ENCODE peak calls at places on chromosomes 7 and 10, in seven cellular contexts. C is heart left ventricle, L is right lobe of liver, J is breast epithelium, E is spleen, U is tibial nerve, G is endothelial cell of umbilical vein. S is an unnamed sample.

GRCh38 chr10:13891542-13892431 is 305.0 kb downstream of the PRPF18 start:
- DNase-seq in C (peak; percentile 35), L (no peak), J (no peak), E (no peak), U (no peak), G (peak; percentile 43), S (no peak)

GRCh38 chr10:74969530-74969929 is 141.9 kb upstream of the SAMD8 start:
- DNase-seq in C (no peak), L (no peak), J (no peak), E (no peak), U (no peak), G (no peak), S (no peak)

GRCh38 chr7:84801396-84801795 is 385.5 kb downstream of the SEMA3D start:
- DNase-seq in C (no peak), L (no peak), J (no peak), E (no peak), U (no peak), G (peak; percentile 75), S (no peak)

GRCh38 chr7:40058636-40059035 is 75.8 kb downstream of the MPLKIP start:
- DNase-seq in C (no peak), L (no peak), J (no peak), E (no peak), U (no peak), G (no peak), S (no peak)

GRCh38 chr10:133230023-133230319 is at the start of gene UTF1:
- DNase-seq in C (no peak), L (no peak), J (no peak), E (no peak), U (no peak), G (no peak), S (no peak)

GRCh38 chr7:150716368-150716767 is at the start of gene GIMAP1:
- DNase-seq in C (peak; percentile 57), L (no peak), J (no peak), E (peak; percentile 84), U (no peak), G (peak; percentile 88), S (no peak)

GRCh38 chr10:89236221-89236620 is 15.4 kb downstream of the LIPA start:
- DNase-seq in C (no peak), L (no peak), J (no peak), E (no peak), U (no peak), G (no peak), S (no peak)

GRCh38 chr7:70392282-70392681 is 739.7 kb upstream of the GALNT17 start:
- DNase-seq in C (no peak), L (no peak), J (no peak), E (no peak), U (no peak), G (no peak), S (no peak)

GRCh38 chr10:129863231-129863663 is 100.8 kb downstream of the EBF3 start:
- DNase-seq in C (no peak), L (no peak), J (no peak), E (no peak), U (no peak), G (no peak), S (no peak)

GRCh38 chr10:73898730-73899400 is 12.1 kb upstream of the PLAU start:
- DNase-seq in C (no peak), L (no peak), J (no peak), E (no peak), U (no peak), G (no peak), S (no peak)
- H3K27ac ChIP-seq in C (no peak overlapping the region), L (no peak overlapping the region), J (peak overlapping the region; percentile 6), E (no peak overlapping the region), U (no peak overlapping the region), G (peak overlapping the region; percentile 79), S (no peak overlapping the region)

GRCh38 chr7:28955723-28956607 is 2.2 kb downstream of the TRIL start:
- DNase-seq in C (peak; percentile 89), L (peak; percentile 84), J (peak; percentile 92), E (peak; percentile 90), U (peak; percentile 35), G (peak; percentile 57), S (peak; percentile 91)
- TF ChIP-seq POLR2A in C (no peak), L (no peak), J (no peak), E (no peak), U (no peak), G (no peak), S (peak; percentile 11)

GRCh38 chr10:3098689-3099088 is 31.3 kb downstream of the PFKP start:
- DNase-seq in C (no peak), L (no peak), J (no peak), E (no peak), U (no peak), G (no peak), S (no peak)

GRCh38 chr10:3102721-3103410 is 35.5 kb downstream of the PFKP start:
- DNase-seq in C (no peak), L (peak; percentile 78), J (no peak), E (no peak), U (no peak), G (peak; percentile 93), S (no peak)

GRCh38 chr10:3100856-3101640 is 33.7 kb downstream of the PFKP start:
- DNase-seq in C (no peak), L (no peak), J (no peak), E (no peak), U (no peak), G (no peak), S (no peak)

GRCh38 chr10:3099291-3100092 is 32.1 kb downstream of the PFKP start:
- DNase-seq in C (no peak), L (no peak), J (no peak), E (no peak), U (no peak), G (no peak), S (no peak)

GRCh38 chr10:3100093-3100792 is 32.9 kb downstream of the PFKP start:
- DNase-seq in C (no peak), L (no peak), J (no peak), E (no peak), U (no peak), G (no peak), S (no peak)
- H3K4me1 ChIP-seq in C (peaks cover 39% of the 10 kb centered on the region), L (peaks cover 12% of the 10 kb centered on the region), J (peaks cover 8% of the 10 kb centered on the region), E (peaks cover 21% of the 10 kb centered on the region), U (no peaks in the 10 kb centered on the region), G (peaks cover 34% of the 10 kb centered on the region), S (no peaks in the 10 kb centered on the region)

DNA sequence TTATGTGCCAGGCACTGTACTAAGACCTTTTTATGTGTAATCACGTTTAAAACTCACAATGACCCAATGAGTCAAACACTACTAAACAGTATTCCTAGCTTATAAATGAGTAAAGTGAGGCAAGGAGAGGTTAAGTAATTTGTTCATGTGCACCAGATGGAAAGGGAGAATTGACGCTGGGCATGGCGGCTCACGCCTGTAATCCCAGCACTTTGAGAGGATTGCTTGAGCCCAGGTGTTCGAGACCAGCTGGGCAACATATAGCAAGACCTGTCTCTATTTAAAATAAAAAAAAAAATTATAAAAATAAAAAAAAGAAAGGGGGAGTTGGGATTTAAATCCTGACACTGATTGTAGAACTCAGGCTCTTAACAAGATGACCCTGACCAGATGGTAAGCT is 46.7 kb upstream of the DLG5 start:
- DNase-seq in C (no peak), L (no peak), J (no peak), E (peak; percentile 12), U (no peak), G (no peak), S (no peak)
- H3K27ac ChIP-seq in C (no peak overlapping the region), L (no peak overlapping the region), J (no peak overlapping the region), E (no peak overlapping the region), U (no peak overlapping the region), G (no peak overlapping the region), S (no peak overlapping the region)

GRCh38 chr7:25852249-25852994 is 299.6 kb upstream of the NFE2L3 start:
- DNase-seq in C (peak; percentile 53), L (no peak), J (no peak), E (peak; percentile 75), U (peak; percentile 30), G (no peak), S (no peak)
- TF ChIP-seq POLR2A in C (no peak), L (no peak), J (no peak), E (no peak), U (no peak), G (no peak), S (no peak)

GRCh38 chr10:1413823-1414222 is 323.5 kb downstream of the ADARB2 start:
- DNase-seq in C (no peak), L (peak; percentile 7), J (no peak), E (no peak), U (no peak), G (no peak), S (no peak)
- H3K4me1 ChIP-seq in C (no peaks in the 10 kb centered on the region), L (no peaks in the 10 kb centered on the region), J (no peaks in the 10 kb centered on the region), E (peaks cover 9% of the 10 kb centered on the region), U (no peaks in the 10 kb centered on the region), G (no peaks in the 10 kb centered on the region), S (no peaks in the 10 kb centered on the region)